ENCODE peak calls at places on chromosomes 5 and 9, in seven cellular contexts. J, O, K, W, F, A and V are unnamed samples.

GRCh38 chr5:56161446-56161838 is 71.7 kb downstream of the ANKRD55 start:
- DNase-seq in O (no peak), W (no peak), A (no peak), J (no peak), K (no peak), F (no peak), V (no peak)

GRCh38 chr9:18368206-18368605 is 105.7 kb upstream of the ADAMTSL1 start:
- DNase-seq in J (no peak), O (no peak), W (no peak), K (no peak), A (peak), F (no peak), V (no peak)

GRCh38 chr5:79236970-79237734 is 1.2 kb downstream of the JMY start:
- DNase-seq in K (peak), F (peak), J (peak), W (peak), O (peak), A (peak), V (peak)

GRCh38 chr5:172768573-172769323 is 2.2 kb downstream of the DUSP1 start:
- DNase-seq in K (peak), J (no peak), W (peak), F (peak), A (peak), O (no peak), V (peak)

GRCh38 chr5:92505145-92505544 is 1075.9 kb downstream of the NR2F1-AS1 start:
- DNase-seq in W (no peak), F (no peak), O (no peak), K (no peak), J (no peak), A (no peak), V (peak)

GRCh38 chr5:66864240-66864884 is 268.2 kb downstream of the MAST4 start:
- DNase-seq in J (no peak), A (peak), K (no peak), W (no peak), F (no peak), O (no peak), V (peak)

GRCh38 chr9:93682155-93682968 is 106.0 kb downstream of the PHF2 start:
- DNase-seq in O (peak), J (peak), A (peak), W (peak), F (peak), K (peak), V (peak)

GRCh38 chr9:112868461-112868860 is 22.2 kb downstream of the SLC46A2 start:
- DNase-seq in W (no peak), A (no peak), O (no peak), K (no peak), F (no peak), J (no peak), V (no peak)

GRCh38 chr5:96657068-96657467 is 5.1 kb upstream of the CAST start:
- DNase-seq in A (peak), K (no peak), W (peak), F (peak), J (no peak), O (peak), V (peak)

GRCh38 chr9:16870606-16871357 is at the start of gene BNC2:
- DNase-seq in O (peak), K (peak), J (no peak), F (peak), W (peak), A (peak), V (peak)

GRCh38 chr5:146947181-146947941 is 68.8 kb upstream of the PPP2R2B start:
- DNase-seq in F (no peak), W (peak), J (no peak), K (no peak), A (peak), O (no peak), V (no peak)

GRCh38 chr9:125126019-125126746 is 17.1 kb downstream of the SCAI start:
- DNase-seq in F (peak), W (peak), K (peak), A (peak), O (peak), J (no peak), V (peak)

GRCh38 chr9:17520264-17521058 is 58.4 kb upstream of the SH3GL2 start:
- DNase-seq in F (no peak), J (no peak), O (no peak), W (no peak), A (no peak), K (no peak), V (no peak)

GRCh38 chr9:81317939-81318338 is 371.4 kb downstream of the TLE1 start:
- DNase-seq in K (no peak), O (no peak), A (peak), J (peak), F (no peak), W (no peak), V (no peak)

GRCh38 chr9:131769361-131769760 is 29.5 kb upstream of the RAPGEF1 start:
- DNase-seq in J (no peak), O (no peak), K (no peak), A (peak), W (no peak), F (no peak), V (no peak)

GRCh38 chr9:100700689-100701318 is 122.9 kb downstream of the CAVIN4 start:
- DNase-seq in O (no peak), J (no peak), A (peak), W (no peak), K (peak), F (no peak), V (no peak)

GRCh38 chr5:56309262-56309826 is 76.2 kb upstream of the ANKRD55 start:
- DNase-seq in K (no peak), A (peak), F (no peak), J (no peak), O (no peak), W (no peak), V (no peak)

GRCh38 chr5:109693535-109694152 is 3.9 kb downstream of the MAN2A1 start:
- DNase-seq in K (no peak), W (no peak), J (no peak), O (no peak), F (no peak), A (peak), V (peak)

GRCh38 chr5:58215364-58215763 is 244.5 kb downstream of the PLK2 start:
- DNase-seq in O (no peak), A (no peak), F (no peak), W (no peak), K (no peak), J (no peak), V (no peak)

GRCh38 chr5:160640417-160640816 is 211.6 kb downstream of the ATP10B start:
- DNase-seq in W (no peak), A (no peak), F (no peak), O (no peak), K (no peak), J (no peak), V (no peak)

GRCh38 chr5:143065185-143065584 is 295.0 kb downstream of the ARHGAP26 start:
- DNase-seq in J (no peak), K (no peak), F (no peak), A (no peak), W (no peak), O (no peak), V (peak)

GRCh38 chr5:78295035-78295961 is 800 bp upstream of the AP3B1 start:
- DNase-seq in A (peak), O (peak), J (peak), F (peak), K (no peak), W (peak), V (peak)

GRCh38 chr5:160356550-160357347 is 13.7 kb downstream of the C1QTNF2 start:
- DNase-seq in O (no peak), J (no peak), K (no peak), W (no peak), A (no peak), F (no peak), V (no peak)

GRCh38 chr5:177470759-177471536 is 2.5 kb downstream of the DBN1 start:
- DNase-seq in O (no peak), W (peak), F (no peak), A (peak), J (no peak), K (no peak), V (peak)

GRCh38 chr5:96655506-96655905 is 6.7 kb upstream of the CAST start:
- DNase-seq in O (no peak), W (no peak), A (peak), J (no peak), F (no peak), K (no peak), V (peak)

GRCh38 chr9:22452415-22453010 is 5.9 kb downstream of the DMRTA1 start:
- DNase-seq in A (peak), W (peak), J (no peak), O (no peak), K (peak), F (peak), V (peak)

GRCh38 chr5:19917588-19917987 is 70.4 kb downstream of the CDH18 start:
- DNase-seq in W (no peak), O (no peak), F (no peak), K (no peak), J (no peak), A (no peak), V (peak)

GRCh38 chr5:103014983-103015382 is 105.0 kb downstream of the GIN1 start:
- DNase-seq in W (no peak), J (no peak), K (no peak), F (no peak), O (no peak), A (peak), V (peak)

GRCh38 chr5:77087484-77088291 is 603 bp upstream of the ZBED3 start:
- DNase-seq in J (no peak), A (no peak), F (peak), W (no peak), O (peak), K (peak), V (no peak)

GRCh38 chr9:98811051-98811650 is 3.7 kb downstream of the GALNT12 start:
- DNase-seq in F (no peak), K (no peak), A (peak), W (peak), J (no peak), O (no peak), V (peak)

GRCh38 chr9:21696411-21696865 is 106.0 kb upstream of the MTAP start:
- DNase-seq in W (no peak), J (no peak), K (no peak), A (no peak), O (no peak), F (no peak), V (no peak)

GRCh38 chr5:27217160-27217956 is 179.0 kb upstream of the CDH9 start:
- DNase-seq in A (no peak), F (no peak), J (no peak), W (no peak), O (no peak), K (no peak), V (no peak)

GRCh38 chr5:6920628-6921256 is 207.5 kb downstream of the TENT4A start:
- DNase-seq in F (no peak), A (no peak), J (no peak), O (no peak), W (no peak), K (no peak), V (no peak)

GRCh38 chr5:137498301-137498735 is 808 bp downstream of the SPOCK1 start:
- DNase-seq in A (peak), K (peak), J (no peak), F (no peak), O (no peak), W (peak), V (no peak)